ENCODE peak calls at places on chromosomes 12 and 14, in six cellular contexts. Z is adrenal gland, H is GM23248, Y is body of pancreas, A is psoas muscle, N is tibial nerve. T is an unnamed sample.

GRCh38 chr12:100564905-100565467 is 8.5 kb upstream of the GAS2L3 start:
- DNase-seq in Z (no peak), H (no peak), Y (no peak), A (no peak), N (no peak), T (no peak)

GRCh38 chr12:7150841-7151240 is 20.7 kb downstream of the CLSTN3 start:
- DNase-seq in Z (no peak), H (no peak), Y (no peak), A (no peak), N (no peak), T (no peak)

GRCh38 chr14:51463461-51463860 is 188.2 kb upstream of the FRMD6 start:
- DNase-seq in Z (no peak), H (no peak), Y (no peak), A (no peak), N (no peak), T (no peak)

GRCh38 chr12:53427905-53428594 is 4.4 kb downstream of the AMHR2 start:
- DNase-seq in Z (peak; percentile 87), H (peak; percentile 98), Y (no peak), A (no peak), N (no peak), T (no peak)

GRCh38 chr12:48029811-48030650 is 25.8 kb upstream of the COL2A1 start:
- DNase-seq in Z (no peak), H (no peak), Y (no peak), A (no peak), N (no peak), T (no peak)

GRCh38 chr14:105944632-105945610 is 418.5 kb downstream of the TMEM121 start:
- DNase-seq in Z (peak; percentile 51), H (peak; percentile 9), Y (peak; percentile 60), A (peak; percentile 66), N (peak; percentile 54), T (no peak)

GRCh38 chr12:128920468-128920867 is 67.2 kb downstream of the GLT1D1 start:
- DNase-seq in Z (peak; percentile 32), H (peak; percentile 58), Y (no peak), A (no peak), N (peak; percentile 52), T (no peak)

GRCh38 chr12:52036587-52037171 is 14.6 kb upstream of the NR4A1 start:
- DNase-seq in Z (peak; percentile 93), H (peak; percentile 96), Y (peak; percentile 90), A (peak; percentile 95), N (peak; percentile 82), T (no peak)

GRCh38 chr12:97568336-97569180 is 106.0 kb downstream of the RMST start:
- DNase-seq in Z (no peak), H (no peak), Y (peak; percentile 49), A (no peak), N (no peak), T (no peak)

GRCh38 chr14:74648643-74649042 is 36.6 kb upstream of the LTBP2 start:
- DNase-seq in Z (no peak), H (no peak), Y (no peak), A (no peak), N (no peak), T (no peak)
- H3K27ac ChIP-seq in Z (no peak overlapping the region), H (no peak overlapping the region), Y (no peak overlapping the region), A (no peak overlapping the region), N (no peak overlapping the region), T (no peak overlapping the region)

DNA sequence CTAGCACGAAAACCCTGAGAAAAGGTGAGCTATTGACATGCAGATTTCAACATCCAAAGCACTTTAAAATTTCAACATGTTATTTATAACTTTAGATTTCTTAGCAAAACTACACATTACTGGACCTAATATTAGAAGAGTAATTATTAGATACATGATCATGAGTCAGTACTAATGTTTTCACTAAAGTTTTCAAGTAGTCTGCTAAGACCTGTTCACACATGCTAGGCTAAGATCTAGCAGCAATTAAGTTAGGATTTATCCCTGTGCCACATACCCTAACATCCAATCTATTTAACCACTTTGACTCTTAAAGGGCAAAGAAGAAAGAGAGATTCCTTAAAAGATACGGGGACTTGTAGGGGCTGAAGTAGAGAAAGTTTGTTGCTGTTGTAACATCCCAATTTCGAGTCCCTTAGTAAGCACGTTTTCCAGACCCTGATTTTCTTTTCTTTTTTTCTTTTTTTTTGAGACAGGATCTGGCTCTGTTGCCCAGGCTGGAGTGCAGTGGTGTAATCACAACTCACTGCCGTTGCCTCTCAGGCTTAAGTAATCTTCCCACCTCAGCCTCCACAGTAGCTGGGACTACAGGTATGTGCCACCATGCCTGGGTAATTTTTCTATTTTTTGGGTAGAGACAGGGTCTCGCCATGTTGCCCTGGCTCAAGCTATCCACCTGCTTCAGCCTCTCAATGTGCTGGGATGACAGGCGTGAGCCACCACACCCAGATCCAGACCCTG is 102.5 kb upstream of the ATF7IP start:
- DNase-seq in Z (no peak), H (no peak), Y (no peak), A (no peak), N (no peak), T (no peak)
- H3K27ac ChIP-seq in Z (no peak overlapping the region), H (no peak overlapping the region), Y (no peak overlapping the region), A (no peak overlapping the region), N (no peak overlapping the region), T (no peak overlapping the region)

DNA sequence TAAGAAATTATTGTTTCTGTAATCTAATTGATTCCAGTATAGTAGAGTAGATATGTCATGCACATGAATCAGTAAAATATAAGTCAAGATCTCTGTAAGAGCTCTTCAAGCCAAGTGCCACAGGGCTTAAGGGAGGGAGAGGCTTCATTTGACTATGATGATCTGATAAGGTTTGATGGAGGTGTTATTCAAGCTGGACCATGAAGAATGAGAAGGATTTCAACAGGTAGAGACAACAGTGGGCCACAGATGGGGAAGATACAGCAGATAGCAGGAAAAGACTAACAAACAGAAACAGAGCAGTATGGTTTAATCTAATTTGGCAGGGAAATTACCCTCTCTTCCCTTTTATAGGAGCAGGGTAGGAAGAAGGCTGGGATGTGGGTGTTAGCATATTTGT is 40.6 kb upstream of the FKBP4 start:
- DNase-seq in Z (no peak), H (no peak), Y (no peak), A (no peak), N (no peak), T (no peak)
- H3K27ac ChIP-seq in Z (no peak overlapping the region), H (no peak overlapping the region), Y (no peak overlapping the region), A (no peak overlapping the region), N (no peak overlapping the region), T (no peak overlapping the region)

GRCh38 chr12:109651596-109651995 is 62.0 kb upstream of the FAM222A start:
- DNase-seq in Z (no peak), H (no peak), Y (no peak), A (no peak), N (no peak), T (no peak)
- H3K27ac ChIP-seq in Z (no peak overlapping the region), H (no peak overlapping the region), Y (no peak overlapping the region), A (no peak overlapping the region), N (no peak overlapping the region), T (no peak overlapping the region)

GRCh38 chr14:70942342-70942706 is 35.1 kb downstream of the PCNX1 start:
- DNase-seq in Z (no peak), H (no peak), Y (no peak), A (no peak), N (no peak), T (no peak)
- H3K27ac ChIP-seq in Z (no peak overlapping the region), H (no peak overlapping the region), Y (no peak overlapping the region), A (no peak overlapping the region), N (no peak overlapping the region), T (no peak overlapping the region)

GRCh38 chr12:122515275-122515674 is 11.5 kb downstream of the RSRC2 start:
- DNase-seq in Z (no peak), H (no peak), Y (no peak), A (no peak), N (no peak), T (no peak)

GRCh38 chr12:122516544-122517361 is 10.0 kb downstream of the RSRC2 start:
- DNase-seq in Z (no peak), H (no peak), Y (no peak), A (no peak), N (no peak), T (no peak)

GRCh38 chr12:122518908-122519307 is 7.8 kb downstream of the RSRC2 start:
- DNase-seq in Z (no peak), H (peak; percentile 35), Y (no peak), A (no peak), N (no peak), T (no peak)

GRCh38 chr12:122517877-122518276 is 8.9 kb downstream of the RSRC2 start:
- DNase-seq in Z (peak; percentile 84), H (peak; percentile 94), Y (no peak), A (no peak), N (no peak), T (no peak)

DNA sequence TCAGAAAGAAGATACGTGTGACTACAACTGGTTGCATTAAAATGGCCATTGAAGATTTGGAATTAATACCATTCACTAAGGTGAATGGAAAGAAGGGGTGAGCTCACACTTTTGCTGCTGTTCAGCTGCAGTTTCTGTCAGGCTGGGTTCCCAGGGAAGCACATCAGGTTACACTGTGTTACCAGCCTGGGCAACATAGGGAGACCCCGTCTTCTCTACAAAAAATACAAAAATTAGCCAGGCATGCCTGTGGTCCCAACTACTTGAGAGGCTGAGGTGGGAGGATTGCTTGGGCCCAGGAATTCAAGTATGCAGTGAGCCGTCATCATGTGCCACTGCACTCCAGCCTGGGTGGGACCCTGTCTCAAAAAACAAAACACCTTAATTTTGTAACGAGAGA is 12.9 kb upstream of the ZCCHC8 start:
- DNase-seq in Z (no peak), H (no peak), Y (no peak), A (no peak), N (no peak), T (no peak)
- H3K27ac ChIP-seq in Z (no peak overlapping the region), H (no peak overlapping the region), Y (no peak overlapping the region), A (no peak overlapping the region), N (no peak overlapping the region), T (no peak overlapping the region)

GRCh38 chr14:81326451-81326850 is 73.7 kb downstream of the STON2 start:
- DNase-seq in Z (no peak), H (no peak), Y (no peak), A (no peak), N (no peak), T (no peak)
- H3K27ac ChIP-seq in Z (no peak overlapping the region), H (no peak overlapping the region), Y (no peak overlapping the region), A (no peak overlapping the region), N (no peak overlapping the region), T (no peak overlapping the region)